ENCODE peak calls at places on chromosome 12, in seven cellular contexts. One of them, this sample, is unnamed.

GRCh38 chr12:132427177-132427725 is 62.7 kb upstream of the FBRSL1 start:
- DNase-seq in heart right ventricle: no peak
- DNase-seq in HEK293T: no peak
- DNase-seq in T-helper 22 cell: no peak
- DNase-seq in NCI-H1092: no peak
- DNase-seq in GM03348: no peak
- DNase-seq in gastrocnemius medialis: no peak
- DNase-seq in this sample: no peak

GRCh38 chr12:113479578-113480335 is 8.1 kb upstream of the LHX5 start:
- DNase-seq in heart right ventricle: peak
- DNase-seq in gastrocnemius medialis: no peak
- DNase-seq in T-helper 22 cell: no peak
- DNase-seq in GM03348: peak
- DNase-seq in HEK293T: peak
- DNase-seq in NCI-H1092: no peak
- DNase-seq in this sample: no peak

GRCh38 chr12:19244312-19244711 is 114.8 kb downstream of the PLEKHA5 start:
- DNase-seq in GM03348: peak
- DNase-seq in NCI-H1092: no peak
- DNase-seq in HEK293T: no peak
- DNase-seq in heart right ventricle: no peak
- DNase-seq in gastrocnemius medialis: no peak
- DNase-seq in T-helper 22 cell: no peak
- DNase-seq in this sample: peak

GRCh38 chr12:52441320-52441911 is 7.2 kb upstream of the KRT75 start:
- DNase-seq in GM03348: no peak
- DNase-seq in T-helper 22 cell: no peak
- DNase-seq in heart right ventricle: no peak
- DNase-seq in gastrocnemius medialis: no peak
- DNase-seq in NCI-H1092: no peak
- DNase-seq in HEK293T: no peak
- DNase-seq in this sample: no peak

GRCh38 chr12:66409195-66409871 is 107.0 kb downstream of the HELB start:
- DNase-seq in NCI-H1092: no peak
- DNase-seq in heart right ventricle: peak
- DNase-seq in gastrocnemius medialis: no peak
- DNase-seq in HEK293T: peak
- DNase-seq in GM03348: peak
- DNase-seq in T-helper 22 cell: peak
- DNase-seq in this sample: peak

GRCh38 chr12:50019524-50019923 is 5.8 kb downstream of the RACGAP1 start:
- DNase-seq in HEK293T: no peak
- DNase-seq in gastrocnemius medialis: no peak
- DNase-seq in T-helper 22 cell: no peak
- DNase-seq in NCI-H1092: no peak
- DNase-seq in GM03348: no peak
- DNase-seq in heart right ventricle: no peak
- DNase-seq in this sample: no peak

GRCh38 chr12:116609236-116609635 is 50.1 kb downstream of the MAP1LC3B2 start:
- DNase-seq in NCI-H1092: no peak
- DNase-seq in gastrocnemius medialis: no peak
- DNase-seq in T-helper 22 cell: no peak
- DNase-seq in GM03348: no peak
- DNase-seq in heart right ventricle: no peak
- DNase-seq in HEK293T: no peak
- DNase-seq in this sample: no peak

GRCh38 chr12:48454675-48455074 is 17.7 kb upstream of the ANP32D start:
- DNase-seq in GM03348: peak
- DNase-seq in heart right ventricle: no peak
- DNase-seq in T-helper 22 cell: no peak
- DNase-seq in NCI-H1092: no peak
- DNase-seq in HEK293T: peak
- DNase-seq in gastrocnemius medialis: no peak
- DNase-seq in this sample: no peak

GRCh38 chr12:98418357-98419075 is 96.9 kb upstream of the TMPO start:
- DNase-seq in heart right ventricle: peak
- DNase-seq in HEK293T: no peak
- DNase-seq in gastrocnemius medialis: peak
- DNase-seq in T-helper 22 cell: no peak
- DNase-seq in NCI-H1092: no peak
- DNase-seq in GM03348: peak
- DNase-seq in this sample: peak

GRCh38 chr12:60535363-60535762 is 939.5 kb downstream of the SLC16A7 start:
- DNase-seq in NCI-H1092: no peak
- DNase-seq in HEK293T: no peak
- DNase-seq in heart right ventricle: no peak
- DNase-seq in GM03348: peak
- DNase-seq in T-helper 22 cell: no peak
- DNase-seq in gastrocnemius medialis: no peak
- DNase-seq in this sample: no peak

GRCh38 chr12:124940393-124941169 is 26.1 kb upstream of the UBC start:
- DNase-seq in gastrocnemius medialis: peak
- DNase-seq in T-helper 22 cell: peak
- DNase-seq in GM03348: peak
- DNase-seq in HEK293T: peak
- DNase-seq in heart right ventricle: peak
- DNase-seq in NCI-H1092: no peak
- DNase-seq in this sample: peak

GRCh38 chr12:67649165-67650126 is 901 bp downstream of the DYRK2 start:
- DNase-seq in heart right ventricle: peak
- DNase-seq in GM03348: peak
- DNase-seq in NCI-H1092: no peak
- DNase-seq in T-helper 22 cell: peak
- DNase-seq in HEK293T: peak
- DNase-seq in gastrocnemius medialis: peak
- DNase-seq in this sample: peak

GRCh38 chr12:96889273-96889933 is 17.7 kb upstream of the NEDD1 start:
- DNase-seq in heart right ventricle: no peak
- DNase-seq in NCI-H1092: no peak
- DNase-seq in gastrocnemius medialis: no peak
- DNase-seq in GM03348: peak
- DNase-seq in HEK293T: no peak
- DNase-seq in T-helper 22 cell: no peak
- DNase-seq in this sample: peak

GRCh38 chr12:112551681-112552080 is 132.9 kb downstream of the PTPN11 start:
- DNase-seq in NCI-H1092: no peak
- DNase-seq in HEK293T: no peak
- DNase-seq in heart right ventricle: no peak
- DNase-seq in GM03348: no peak
- DNase-seq in T-helper 22 cell: no peak
- DNase-seq in gastrocnemius medialis: no peak
- DNase-seq in this sample: no peak

GRCh38 chr12:115103884-115104883 is 420.2 kb upstream of the TBX3 start:
- DNase-seq in NCI-H1092: no peak
- DNase-seq in heart right ventricle: peak
- DNase-seq in GM03348: no peak
- DNase-seq in T-helper 22 cell: no peak
- DNase-seq in HEK293T: no peak
- DNase-seq in gastrocnemius medialis: no peak
- DNase-seq in this sample: no peak

GRCh38 chr12:45010051-45010450 is 40.8 kb downstream of the DBX2 start:
- DNase-seq in NCI-H1092: no peak
- DNase-seq in gastrocnemius medialis: no peak
- DNase-seq in T-helper 22 cell: no peak
- DNase-seq in heart right ventricle: no peak
- DNase-seq in GM03348: no peak
- DNase-seq in HEK293T: no peak
- DNase-seq in this sample: peak

GRCh38 chr12:12975322-12976077 is 23.5 kb upstream of the GPRC5D start:
- DNase-seq in NCI-H1092: no peak
- DNase-seq in T-helper 22 cell: no peak
- DNase-seq in heart right ventricle: no peak
- DNase-seq in gastrocnemius medialis: no peak
- DNase-seq in HEK293T: no peak
- DNase-seq in GM03348: peak
- DNase-seq in this sample: peak

GRCh38 chr12:126903180-126903876 is 1363.6 kb upstream of the TMEM132C start:
- DNase-seq in heart right ventricle: no peak
- DNase-seq in gastrocnemius medialis: no peak
- DNase-seq in HEK293T: no peak
- DNase-seq in T-helper 22 cell: no peak
- DNase-seq in GM03348: no peak
- DNase-seq in NCI-H1092: no peak
- DNase-seq in this sample: no peak

GRCh38 chr12:29158364-29158763 is 9.3 kb downstream of the FAR2 start:
- DNase-seq in GM03348: no peak
- DNase-seq in T-helper 22 cell: no peak
- DNase-seq in NCI-H1092: no peak
- DNase-seq in heart right ventricle: no peak
- DNase-seq in HEK293T: no peak
- DNase-seq in gastrocnemius medialis: no peak
- DNase-seq in this sample: no peak

GRCh38 chr12:76422154-76422877 is 74.1 kb upstream of the BBS10 start:
- DNase-seq in T-helper 22 cell: no peak
- DNase-seq in heart right ventricle: no peak
- DNase-seq in gastrocnemius medialis: no peak
- DNase-seq in HEK293T: peak
- DNase-seq in GM03348: peak
- DNase-seq in NCI-H1092: no peak
- DNase-seq in this sample: no peak

This sample was measured in LHCN-M2.